ENCODE peak calls at places on chromosomes 2 and 18, in eight cellular contexts. One of them, this sample, is unnamed.

GRCh38 chr18:75915941-75916640 is 488.6 kb upstream of the SMIM21 start:
- DNase-seq in thyroid gland: peak; percentile 53
- DNase-seq in endodermal cell: peak; percentile 94
- DNase-seq in adrenal gland: no peak
- DNase-seq in heart right ventricle: peak; percentile 34
- DNase-seq in suprapubic skin: no peak
- DNase-seq in psoas muscle: no peak
- DNase-seq in dorsolateral prefrontal cortex: peak; percentile 57
- DNase-seq in this sample: no peak

GRCh38 chr2:54575379-54575888 is 119.3 kb downstream of the SPTBN1 start:
- DNase-seq in suprapubic skin: no peak
- DNase-seq in psoas muscle: no peak
- DNase-seq in heart right ventricle: no peak
- DNase-seq in endodermal cell: no peak
- DNase-seq in adrenal gland: no peak
- DNase-seq in dorsolateral prefrontal cortex: no peak
- DNase-seq in thyroid gland: no peak
- DNase-seq in this sample: no peak

GRCh38 chr2:23697676-23698075 is 229.2 kb downstream of the ATAD2B start:
- DNase-seq in adrenal gland: peak; percentile 7
- DNase-seq in psoas muscle: no peak
- DNase-seq in thyroid gland: no peak
- DNase-seq in endodermal cell: no peak
- DNase-seq in dorsolateral prefrontal cortex: no peak
- DNase-seq in suprapubic skin: no peak
- DNase-seq in heart right ventricle: no peak
- DNase-seq in this sample: no peak

GRCh38 chr2:102801098-102801718 is 39.4 kb downstream of the TMEM182 start:
- DNase-seq in heart right ventricle: peak; percentile 42
- DNase-seq in dorsolateral prefrontal cortex: no peak
- DNase-seq in thyroid gland: no peak
- DNase-seq in psoas muscle: no peak
- DNase-seq in adrenal gland: no peak
- DNase-seq in suprapubic skin: no peak
- DNase-seq in endodermal cell: no peak
- DNase-seq in this sample: no peak

GRCh38 chr2:238339814-238340213 is 19.5 kb downstream of the TRAF3IP1 start:
- DNase-seq in thyroid gland: no peak
- DNase-seq in endodermal cell: no peak
- DNase-seq in psoas muscle: no peak
- DNase-seq in dorsolateral prefrontal cortex: no peak
- DNase-seq in adrenal gland: no peak
- DNase-seq in heart right ventricle: no peak
- DNase-seq in suprapubic skin: no peak
- DNase-seq in this sample: no peak

GRCh38 chr2:159362094-159362493 is 75.6 kb upstream of the WDSUB1 start:
- DNase-seq in dorsolateral prefrontal cortex: no peak
- DNase-seq in psoas muscle: no peak
- DNase-seq in endodermal cell: no peak
- DNase-seq in suprapubic skin: no peak
- DNase-seq in thyroid gland: no peak
- DNase-seq in adrenal gland: no peak
- DNase-seq in heart right ventricle: no peak
- DNase-seq in this sample: no peak

GRCh38 chr2:41933035-41933429 is 114.8 kb upstream of the PKDCC start:
- DNase-seq in heart right ventricle: no peak
- DNase-seq in endodermal cell: no peak
- DNase-seq in psoas muscle: no peak
- DNase-seq in dorsolateral prefrontal cortex: no peak
- DNase-seq in adrenal gland: no peak
- DNase-seq in thyroid gland: no peak
- DNase-seq in suprapubic skin: no peak
- DNase-seq in this sample: peak; percentile 97

GRCh38 chr2:238942080-238942761 is 94.3 kb downstream of the TWIST2 start:
- DNase-seq in thyroid gland: no peak
- DNase-seq in endodermal cell: no peak
- DNase-seq in adrenal gland: no peak
- DNase-seq in dorsolateral prefrontal cortex: no peak
- DNase-seq in heart right ventricle: no peak
- DNase-seq in suprapubic skin: no peak
- DNase-seq in psoas muscle: no peak
- DNase-seq in this sample: no peak

GRCh38 chr2:211055438-211055837 is 499.0 kb downstream of the CPS1 start:
- DNase-seq in adrenal gland: no peak
- DNase-seq in thyroid gland: no peak
- DNase-seq in heart right ventricle: no peak
- DNase-seq in endodermal cell: peak; percentile 73
- DNase-seq in suprapubic skin: no peak
- DNase-seq in psoas muscle: no peak
- DNase-seq in dorsolateral prefrontal cortex: no peak
- DNase-seq in this sample: peak; percentile 15

GRCh38 chr2:153169567-153169966 is 309.0 kb downstream of the RPRM start:
- DNase-seq in endodermal cell: no peak
- DNase-seq in psoas muscle: no peak
- DNase-seq in suprapubic skin: no peak
- DNase-seq in dorsolateral prefrontal cortex: no peak
- DNase-seq in heart right ventricle: no peak
- DNase-seq in adrenal gland: no peak
- DNase-seq in thyroid gland: no peak
- DNase-seq in this sample: peak; percentile 9

GRCh38 chr2:13537771-13538349 is 821.1 kb downstream of the TRIB2 start:
- DNase-seq in suprapubic skin: no peak
- DNase-seq in thyroid gland: no peak
- DNase-seq in endodermal cell: no peak
- DNase-seq in heart right ventricle: no peak
- DNase-seq in adrenal gland: no peak
- DNase-seq in dorsolateral prefrontal cortex: no peak
- DNase-seq in psoas muscle: no peak
- DNase-seq in this sample: no peak

GRCh38 chr2:13542642-13543041 is 825.9 kb downstream of the TRIB2 start:
- DNase-seq in psoas muscle: no peak
- DNase-seq in adrenal gland: no peak
- DNase-seq in endodermal cell: no peak
- DNase-seq in suprapubic skin: no peak
- DNase-seq in dorsolateral prefrontal cortex: no peak
- DNase-seq in heart right ventricle: no peak
- DNase-seq in thyroid gland: no peak
- DNase-seq in this sample: no peak

GRCh38 chr2:13533524-13533922 is 816.8 kb downstream of the TRIB2 start:
- DNase-seq in adrenal gland: no peak
- DNase-seq in psoas muscle: no peak
- DNase-seq in thyroid gland: no peak
- DNase-seq in dorsolateral prefrontal cortex: no peak
- DNase-seq in endodermal cell: no peak
- DNase-seq in suprapubic skin: no peak
- DNase-seq in heart right ventricle: no peak
- DNase-seq in this sample: no peak

GRCh38 chr2:13542061-13542460 is 825.3 kb downstream of the TRIB2 start:
- DNase-seq in endodermal cell: no peak
- DNase-seq in heart right ventricle: no peak
- DNase-seq in thyroid gland: no peak
- DNase-seq in psoas muscle: no peak
- DNase-seq in suprapubic skin: no peak
- DNase-seq in adrenal gland: no peak
- DNase-seq in dorsolateral prefrontal cortex: no peak
- DNase-seq in this sample: no peak

DNA sequence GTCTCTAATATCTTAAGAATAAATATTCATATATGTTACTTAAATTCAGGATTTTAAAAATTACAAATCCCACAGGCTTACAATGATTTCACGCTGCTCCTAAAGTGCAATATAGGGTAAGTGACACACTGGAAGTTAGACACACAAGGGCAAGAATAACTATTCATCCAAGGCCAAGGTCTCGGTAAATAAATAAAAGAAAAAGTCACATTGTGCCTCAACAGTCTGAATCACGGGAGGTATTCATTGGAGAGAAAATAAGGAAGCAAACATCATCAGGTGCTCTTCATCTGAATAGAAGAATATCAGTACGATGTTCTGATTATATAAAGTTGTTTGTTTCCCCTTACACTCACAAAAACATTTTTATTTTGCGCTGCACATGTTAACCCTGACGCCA is 820.2 kb downstream of the TRIB2 start:
- DNase-seq in psoas muscle: no peak
- DNase-seq in thyroid gland: no peak
- DNase-seq in endodermal cell: no peak
- DNase-seq in suprapubic skin: no peak
- DNase-seq in dorsolateral prefrontal cortex: no peak
- DNase-seq in adrenal gland: no peak
- DNase-seq in heart right ventricle: no peak
- DNase-seq in this sample: no peak
- H3K27me3 ChIP-seq in psoas muscle: no peaks in the 10 kb centered on the region
- H3K27me3 ChIP-seq in thyroid gland: no peaks in the 10 kb centered on the region
- H3K27me3 ChIP-seq in endodermal cell: no peaks in the 10 kb centered on the region
- H3K27me3 ChIP-seq in suprapubic skin: no peaks in the 10 kb centered on the region
- H3K27me3 ChIP-seq in dorsolateral prefrontal cortex: no peaks in the 10 kb centered on the region
- H3K27me3 ChIP-seq in adrenal gland: no peaks in the 10 kb centered on the region
- H3K27me3 ChIP-seq in heart right ventricle: no peaks in the 10 kb centered on the region
- H3K27me3 ChIP-seq in this sample: no peaks in the 10 kb centered on the region

GRCh38 chr2:108564510-108564909 is 30.2 kb downstream of the LIMS1 start:
- DNase-seq in adrenal gland: no peak
- DNase-seq in psoas muscle: no peak
- DNase-seq in endodermal cell: no peak
- DNase-seq in suprapubic skin: no peak
- DNase-seq in heart right ventricle: no peak
- DNase-seq in dorsolateral prefrontal cortex: no peak
- DNase-seq in thyroid gland: no peak
- DNase-seq in this sample: no peak

GRCh38 chr2:108560241-108560811 is 26.1 kb downstream of the LIMS1 start:
- DNase-seq in endodermal cell: peak; percentile 60
- DNase-seq in dorsolateral prefrontal cortex: no peak
- DNase-seq in heart right ventricle: no peak
- DNase-seq in psoas muscle: no peak
- DNase-seq in thyroid gland: no peak
- DNase-seq in suprapubic skin: no peak
- DNase-seq in adrenal gland: no peak
- DNase-seq in this sample: peak; percentile 39

GRCh38 chr2:108562274-108562673 is 28.0 kb downstream of the LIMS1 start:
- DNase-seq in suprapubic skin: no peak
- DNase-seq in endodermal cell: no peak
- DNase-seq in adrenal gland: no peak
- DNase-seq in heart right ventricle: no peak
- DNase-seq in thyroid gland: no peak
- DNase-seq in dorsolateral prefrontal cortex: no peak
- DNase-seq in psoas muscle: no peak
- DNase-seq in this sample: no peak

GRCh38 chr2:108565778-108566375 is 31.6 kb downstream of the LIMS1 start:
- DNase-seq in heart right ventricle: no peak
- DNase-seq in endodermal cell: no peak
- DNase-seq in dorsolateral prefrontal cortex: no peak
- DNase-seq in psoas muscle: no peak
- DNase-seq in thyroid gland: no peak
- DNase-seq in suprapubic skin: no peak
- DNase-seq in adrenal gland: no peak
- DNase-seq in this sample: no peak

DNA sequence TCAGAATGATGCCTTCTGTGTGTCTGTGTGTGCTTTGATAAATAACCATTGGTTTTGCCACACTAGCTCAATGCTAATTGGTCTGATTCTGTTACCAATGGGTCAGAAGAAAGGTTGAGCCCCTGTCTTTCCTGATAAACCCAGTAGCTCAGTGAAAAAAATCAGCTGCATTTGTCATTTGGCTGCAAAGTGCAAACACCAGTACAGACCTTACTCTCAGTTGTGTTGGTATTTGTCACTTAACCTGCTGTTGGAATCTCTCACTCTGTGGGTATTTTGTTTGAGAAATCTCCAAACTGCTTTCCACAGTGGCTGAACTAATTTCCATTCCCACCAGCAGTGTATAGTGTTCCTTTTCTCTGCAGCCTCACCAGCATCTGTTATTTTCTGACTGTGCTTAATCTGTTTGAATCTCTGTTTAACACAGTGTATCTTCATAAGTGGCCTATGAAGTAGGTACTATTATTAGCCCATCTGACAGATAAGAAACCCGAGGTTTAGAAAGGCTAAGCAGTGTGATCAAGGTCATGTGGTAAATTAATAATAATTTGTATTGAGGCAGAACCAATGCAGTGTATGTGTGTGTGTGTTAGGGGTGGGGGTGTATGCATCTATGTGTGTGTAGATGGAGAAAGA is 26.7 kb downstream of the LIMS1 start:
- DNase-seq in heart right ventricle: no peak
- DNase-seq in endodermal cell: no peak
- DNase-seq in thyroid gland: no peak
- DNase-seq in psoas muscle: no peak
- DNase-seq in adrenal gland: no peak
- DNase-seq in dorsolateral prefrontal cortex: no peak
- DNase-seq in suprapubic skin: no peak
- DNase-seq in this sample: peak; percentile 24
- H3K27ac ChIP-seq in heart right ventricle: peak overlapping the region; percentile 53
- H3K27ac ChIP-seq in endodermal cell: no peak overlapping the region
- H3K27ac ChIP-seq in thyroid gland: no peak overlapping the region
- H3K27ac ChIP-seq in psoas muscle: peak overlapping the region; percentile 65
- H3K27ac ChIP-seq in adrenal gland: no peak overlapping the region
- H3K27ac ChIP-seq in dorsolateral prefrontal cortex: peak overlapping the region; percentile 73
- H3K27ac ChIP-seq in suprapubic skin: no peak overlapping the region
- H3K27ac ChIP-seq in this sample: peak overlapping the region; percentile 11

DNA sequence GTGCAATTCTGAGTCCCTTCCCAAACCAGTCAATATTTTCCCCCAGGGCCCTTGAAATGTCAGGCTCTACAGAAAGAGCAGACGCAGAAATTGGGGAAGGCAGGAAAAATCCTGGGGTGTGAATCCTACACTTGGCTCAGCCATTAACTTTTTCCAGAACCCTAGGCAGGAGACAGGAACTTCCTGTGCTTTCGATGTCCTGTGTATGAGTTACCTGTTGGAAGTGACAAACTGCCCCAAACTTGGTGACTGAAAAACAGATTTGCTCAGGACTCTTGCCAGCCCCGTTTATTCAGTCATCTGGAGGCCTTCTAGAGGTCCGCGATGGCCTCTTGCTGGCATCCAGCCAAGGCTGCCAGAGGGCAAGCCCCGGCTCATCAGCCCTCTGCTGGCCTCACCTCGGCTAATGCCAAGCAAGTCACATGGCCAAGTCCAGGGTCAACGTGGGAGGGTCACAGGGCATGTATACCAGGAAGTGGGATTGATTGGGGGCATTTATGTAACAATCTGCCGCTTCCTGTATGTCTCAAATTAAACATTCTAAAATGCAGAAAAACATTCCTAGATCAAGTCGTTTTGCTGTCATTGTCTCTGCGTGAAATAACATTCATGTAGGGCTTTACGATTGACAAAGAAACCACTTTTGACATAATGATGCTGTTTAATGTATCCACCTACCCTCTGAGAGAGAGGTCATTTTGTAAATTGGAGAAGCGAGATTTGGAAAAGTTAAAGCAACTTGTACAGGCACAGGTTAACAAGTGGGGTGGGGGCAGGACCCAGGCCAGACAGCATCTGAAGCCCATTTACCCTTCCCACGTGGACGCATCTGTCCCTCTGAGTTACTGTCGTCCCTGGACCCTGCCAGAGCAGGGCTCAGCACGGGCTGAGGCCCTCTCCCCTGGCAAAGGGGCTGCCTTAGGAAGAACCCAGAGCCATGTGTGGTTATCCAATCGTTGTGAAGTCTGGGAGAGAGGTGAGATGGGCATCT is 179.4 kb downstream of the INHBB start:
- DNase-seq in psoas muscle: peak; percentile 41
- DNase-seq in adrenal gland: peak; percentile 67
- DNase-seq in heart right ventricle: peak; percentile 51
- DNase-seq in endodermal cell: no peak
- DNase-seq in thyroid gland: peak; percentile 24
- DNase-seq in dorsolateral prefrontal cortex: no peak
- DNase-seq in suprapubic skin: no peak
- DNase-seq in this sample: peak; percentile 23
- H3K27me3 ChIP-seq in psoas muscle: no peaks in the 10 kb centered on the region
- H3K27me3 ChIP-seq in adrenal gland: no peaks in the 10 kb centered on the region
- H3K27me3 ChIP-seq in heart right ventricle: peaks cover 21% of the 10 kb centered on the region
- H3K27me3 ChIP-seq in endodermal cell: no peaks in the 10 kb centered on the region
- H3K27me3 ChIP-seq in thyroid gland: no peaks in the 10 kb centered on the region
- H3K27me3 ChIP-seq in dorsolateral prefrontal cortex: peaks cover 11% of the 10 kb centered on the region
- H3K27me3 ChIP-seq in suprapubic skin: peaks cover 18% of the 10 kb centered on the region
- H3K27me3 ChIP-seq in this sample: peaks cover 24% of the 10 kb centered on the region

GRCh38 chr2:64213607-64214275 is 69.5 kb upstream of the PELI1 start:
- DNase-seq in heart right ventricle: no peak
- DNase-seq in adrenal gland: no peak
- DNase-seq in suprapubic skin: no peak
- DNase-seq in thyroid gland: no peak
- DNase-seq in psoas muscle: no peak
- DNase-seq in endodermal cell: no peak
- DNase-seq in dorsolateral prefrontal cortex: no peak
- DNase-seq in this sample: no peak
- H3K27ac ChIP-seq in heart right ventricle: peak overlapping the region; percentile 86
- H3K27ac ChIP-seq in adrenal gland: peak overlapping the region; percentile 44
- H3K27ac ChIP-seq in suprapubic skin: peak overlapping the region; percentile 70
- H3K27ac ChIP-seq in thyroid gland: no peak overlapping the region
- H3K27ac ChIP-seq in psoas muscle: peak overlapping the region; percentile 36
- H3K27ac ChIP-seq in endodermal cell: no peak overlapping the region
- H3K27ac ChIP-seq in dorsolateral prefrontal cortex: peak overlapping the region; percentile 76
- H3K27ac ChIP-seq in this sample: no peak overlapping the region